ENCODE peak calls at places on chromosome 2, in seven cellular contexts. Q is OCI-LY7; O is GM23248; B is CD8-positive, alpha-beta memory T cell; M is colonic mucosa; V is heart right ventricle; E is stomach. T is an unnamed sample. For H3K4me1, the result is how much of the 10 kb centered on the place peaks cover.

GRCh38 chr2:191165190-191165643 is 14.4 kb upstream of the STAT4 start:
- DNase-seq in Q (peak), O (peak), B (peak), M (no peak), V (no peak), E (no peak), T (peak)

GRCh38 chr2:37648316-37649011 is 23.0 kb downstream of the CDC42EP3 start:
- DNase-seq in Q (peak), O (peak), B (peak), M (no peak), V (peak), E (peak), T (peak)

GRCh38 chr2:176652300-176653182 is 383.3 kb downstream of the MTX2 start:
- DNase-seq in Q (peak), O (peak), B (peak), M (peak), V (no peak), E (no peak), T (peak)

GRCh38 chr2:219733746-219734145 is 106.3 kb downstream of the SLC4A3 start:
- DNase-seq in Q (no peak), O (no peak), B (no peak), M (no peak), V (no peak), E (no peak), T (no peak)

GRCh38 chr2:85989288-85989865 is 100.6 kb upstream of the ST3GAL5 start:
- DNase-seq in Q (no peak), O (no peak), B (no peak), M (no peak), V (no peak), E (no peak), T (no peak)

GRCh38 chr2:96353032-96353561 is 17.5 kb downstream of the NCAPH start:
- DNase-seq in Q (no peak), O (peak), B (no peak), M (no peak), V (peak), E (no peak), T (no peak)

GRCh38 chr2:229485782-229486181 is 214.7 kb upstream of the PID1 start:
- DNase-seq in Q (no peak), O (no peak), B (no peak), M (no peak), V (no peak), E (no peak), T (no peak)

GRCh38 chr2:156334496-156335478 is 2.3 kb upstream of the NR4A2 start:
- DNase-seq in Q (peak), O (peak), B (peak), M (peak), V (peak), E (peak), T (peak)

GRCh38 chr2:61117534-61117933 is 44.5 kb upstream of the C2orf74 start:
- DNase-seq in Q (no peak), O (peak), B (no peak), M (no peak), V (no peak), E (no peak), T (no peak)

GRCh38 chr2:216486708-216487107 is 11.9 kb upstream of the RPL37A start:
- DNase-seq in Q (no peak), O (no peak), B (no peak), M (no peak), V (no peak), E (no peak), T (no peak)

GRCh38 chr2:236162031-236162803 is 6.0 kb downstream of the GBX2 start:
- DNase-seq in Q (no peak), O (no peak), B (no peak), M (no peak), V (no peak), E (no peak), T (no peak)

GRCh38 chr2:30105556-30105955 is 41.3 kb upstream of the YPEL5 start:
- DNase-seq in Q (no peak), O (peak), B (no peak), M (no peak), V (no peak), E (no peak), T (no peak)

DNA sequence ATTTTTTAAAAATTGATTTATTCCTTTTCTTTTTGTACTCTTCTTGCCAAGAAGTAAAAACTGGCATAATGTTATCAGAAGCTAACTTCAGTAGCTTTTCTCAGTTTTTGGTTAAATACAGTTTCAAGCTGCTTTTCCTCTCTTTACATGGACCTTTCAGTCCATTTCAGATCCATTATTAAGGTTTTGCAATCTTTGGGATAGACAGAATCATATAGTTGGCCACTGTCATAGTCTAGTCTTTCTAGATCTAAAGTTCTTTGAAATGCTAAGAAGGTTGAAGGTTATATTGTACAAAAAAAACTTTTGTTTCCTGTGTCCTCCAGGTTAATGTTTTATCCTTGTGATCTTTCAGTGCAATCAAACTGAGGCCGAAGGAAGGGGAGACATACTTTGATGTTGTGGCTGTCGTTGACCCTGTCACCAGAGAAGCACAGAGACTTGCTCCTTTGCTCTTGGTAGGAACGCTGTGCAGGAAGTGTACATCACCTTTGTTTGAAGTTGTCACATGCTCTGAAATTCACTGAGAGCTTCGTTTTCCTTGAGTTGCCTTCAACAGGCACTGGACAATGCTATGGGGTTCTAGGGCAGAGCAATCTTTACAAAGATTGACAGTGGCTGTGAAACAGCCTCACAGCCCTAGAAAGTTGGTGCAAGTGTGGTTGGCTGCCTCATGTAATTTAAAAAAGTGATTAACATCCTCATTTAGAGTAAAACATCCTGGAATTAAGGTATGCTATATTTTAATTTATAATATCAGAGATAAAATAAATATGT is 79.1 kb downstream of the UGGT1 start:
- DNase-seq in Q (no peak), O (no peak), B (no peak), M (no peak), V (no peak), E (no peak), T (no peak)
- H3K4me1 ChIP-seq in Q (under half), O (under half), B (under half), M (under half), V (under half), E (under half), T (under half)

DNA sequence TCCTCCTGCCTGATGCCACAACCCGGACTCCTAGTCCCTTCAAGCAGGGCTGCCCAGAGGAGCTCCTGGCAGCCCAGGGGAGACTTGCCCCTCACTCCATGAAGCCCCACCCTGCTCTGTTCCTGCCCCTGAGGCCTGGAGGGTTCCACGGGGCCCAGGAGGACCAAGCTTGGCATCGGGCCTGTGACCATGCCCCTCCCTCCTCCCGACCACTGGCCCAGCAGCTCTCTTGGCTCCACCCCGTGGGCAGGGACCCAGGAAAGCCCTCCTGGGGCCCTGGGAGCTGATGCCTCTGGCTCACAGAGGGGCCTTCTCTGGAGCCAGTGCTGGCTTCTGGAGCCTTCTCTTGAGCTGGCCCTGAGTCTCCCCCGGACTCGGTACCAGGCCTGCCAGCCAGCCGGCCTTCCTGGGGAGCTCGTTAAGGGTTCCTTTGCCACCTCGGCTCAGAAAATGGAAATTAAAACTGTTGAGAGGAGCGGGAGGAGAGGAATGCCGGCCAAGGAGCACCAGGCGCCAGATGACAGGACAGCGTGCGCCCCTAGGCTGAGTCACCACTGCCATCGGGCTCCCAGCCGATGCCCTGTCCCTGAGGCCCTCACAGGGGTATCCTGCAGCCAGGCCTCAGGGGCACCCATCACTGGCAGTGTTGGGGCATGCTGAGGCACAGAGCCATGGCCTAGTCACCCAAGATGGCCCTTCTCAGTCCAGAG is 40.6 kb upstream of the SNED1 start:
- DNase-seq in Q (no peak), O (peak), B (no peak), M (peak), V (no peak), E (peak), T (no peak)
- H3K4me1 ChIP-seq in Q (under half), O (under half), B (under half), M (under half), V (under half), E (under half), T (under half)

GRCh38 chr2:160224507-160224906 is 24.4 kb upstream of the ITGB6 start:
- DNase-seq in Q (no peak), O (peak), B (no peak), M (no peak), V (no peak), E (no peak), T (no peak)
- H3K4me1 ChIP-seq in Q (under half), O (half or more), B (under half), M (under half), V (under half), E (half or more), T (under half)

DNA sequence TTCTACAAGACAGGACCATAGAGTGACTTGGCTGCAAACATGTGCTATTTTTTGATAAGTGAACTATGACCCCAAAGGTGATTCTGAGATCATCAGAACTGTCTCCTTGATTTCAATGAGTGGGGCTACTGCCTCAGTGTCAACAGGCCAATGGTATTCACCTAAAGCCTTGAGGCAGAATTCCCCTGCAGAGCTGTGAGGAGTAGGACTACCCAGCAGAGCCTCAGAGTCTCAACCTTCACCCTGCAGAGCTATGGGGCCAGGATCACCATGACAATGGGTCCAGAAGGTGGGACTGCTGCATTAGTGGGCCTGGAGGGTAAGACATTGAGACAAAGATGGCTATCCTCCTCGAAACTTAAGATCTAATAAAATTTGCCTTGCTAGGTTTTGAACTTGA is 1668.2 kb upstream of the SLC39A10 start:
- DNase-seq in Q (no peak), O (no peak), B (no peak), M (no peak), V (no peak), E (no peak), T (no peak)
- H3K4me1 ChIP-seq in Q (under half), O (under half), B (under half), M (under half), V (under half), E (under half), T (under half)

DNA sequence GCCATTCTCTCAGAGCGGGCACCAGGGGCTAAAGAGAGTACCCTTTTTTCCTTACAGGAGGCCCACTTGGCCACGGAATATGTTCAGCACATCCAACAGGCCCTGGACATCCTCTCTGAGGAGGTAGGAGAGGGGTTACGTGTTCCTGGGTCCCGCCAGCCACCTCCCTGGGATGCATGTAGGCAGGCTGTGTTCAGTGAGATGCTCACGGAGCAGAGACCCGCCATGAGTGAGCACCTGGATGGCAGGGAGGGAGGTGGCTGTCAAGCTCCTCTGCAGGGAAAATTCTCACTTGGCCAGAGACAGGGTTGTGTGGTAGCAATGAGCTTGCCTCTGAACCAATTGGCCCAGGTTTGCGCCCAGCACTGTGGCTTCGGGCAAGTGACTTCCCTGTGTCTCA is 123.1 kb upstream of the PPP1CB start:
- DNase-seq in Q (no peak), O (no peak), B (no peak), M (no peak), V (no peak), E (no peak), T (no peak)
- H3K4me1 ChIP-seq in Q (under half), O (under half), B (under half), M (under half), V (under half), E (half or more), T (under half)

GRCh38 chr2:10357193-10357592 is 54.5 kb downstream of the HPCAL1 start:
- DNase-seq in Q (no peak), O (no peak), B (no peak), M (no peak), V (no peak), E (no peak), T (no peak)

GRCh38 chr2:10357770-10358169 is 55.1 kb downstream of the HPCAL1 start:
- DNase-seq in Q (no peak), O (no peak), B (no peak), M (no peak), V (no peak), E (no peak), T (no peak)

GRCh38 chr2:10354399-10354798 is 51.7 kb downstream of the HPCAL1 start:
- DNase-seq in Q (no peak), O (no peak), B (no peak), M (no peak), V (no peak), E (no peak), T (no peak)

GRCh38 chr2:10355471-10356458 is 53.1 kb downstream of the HPCAL1 start:
- DNase-seq in Q (no peak), O (no peak), B (no peak), M (no peak), V (no peak), E (no peak), T (no peak)

GRCh38 chr2:10356459-10356851 is 53.8 kb downstream of the HPCAL1 start:
- DNase-seq in Q (no peak), O (no peak), B (no peak), M (no peak), V (no peak), E (no peak), T (no peak)
- H3K4me1 ChIP-seq in Q (under half), O (under half), B (under half), M (under half), V (under half), E (under half), T (under half)

GRCh38 chr2:224584111-224584764 is 925 bp downstream of the CUL3 start:
- DNase-seq in Q (peak), O (peak), B (no peak), M (peak), V (peak), E (peak), T (peak)

GRCh38 chr2:224584768-224585204 is 377 bp downstream of the CUL3 start:
- DNase-seq in Q (peak), O (peak), B (peak), M (peak), V (peak), E (peak), T (peak)

GRCh38 chr2:224580248-224580647 is 4.9 kb downstream of the CUL3 start:
- DNase-seq in Q (no peak), O (no peak), B (no peak), M (no peak), V (no peak), E (no peak), T (no peak)

GRCh38 chr2:224586127-224586702 is 1.1 kb upstream of the CUL3 start:
- DNase-seq in Q (peak), O (no peak), B (no peak), M (no peak), V (no peak), E (no peak), T (no peak)

GRCh38 chr2:224585205-224586088 is at the start of gene CUL3:
- DNase-seq in Q (peak), O (peak), B (peak), M (peak), V (peak), E (peak), T (peak)
- H3K4me1 ChIP-seq in Q (half or more), O (under half), B (under half), M (under half), V (under half), E (under half), T (under half)

GRCh38 chr2:150296795-150297546 is 190.5 kb downstream of the RND3 start:
- DNase-seq in Q (no peak), O (peak), B (no peak), M (no peak), V (no peak), E (no peak), T (no peak)

GRCh38 chr2:150292192-150292591 is 195.3 kb downstream of the RND3 start:
- DNase-seq in Q (no peak), O (no peak), B (no peak), M (no peak), V (no peak), E (no peak), T (no peak)

GRCh38 chr2:150293771-150294170 is 193.7 kb downstream of the RND3 start:
- DNase-seq in Q (no peak), O (no peak), B (no peak), M (no peak), V (no peak), E (no peak), T (no peak)

GRCh38 chr2:150295544-150295943 is 191.9 kb downstream of the RND3 start:
- DNase-seq in Q (no peak), O (no peak), B (no peak), M (no peak), V (no peak), E (no peak), T (no peak)

DNA sequence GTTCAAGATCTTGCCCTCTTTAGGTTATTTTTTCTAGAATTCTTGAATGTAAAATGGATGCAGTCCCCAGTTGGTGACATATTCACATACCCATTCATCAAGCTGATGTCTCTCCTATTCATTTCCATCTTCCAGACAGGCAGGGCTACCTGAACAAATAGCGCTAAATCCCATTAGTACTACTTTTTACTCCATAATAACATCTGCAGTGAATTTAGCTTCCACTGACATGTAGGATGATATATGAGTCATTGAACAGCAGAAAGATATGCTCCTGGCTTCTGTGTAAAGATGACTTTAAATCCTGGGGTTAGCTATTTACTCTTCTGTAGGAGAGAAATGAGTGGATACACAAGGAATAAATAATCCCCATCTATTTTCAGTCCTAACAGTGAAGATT is 194.7 kb downstream of the RND3 start:
- DNase-seq in Q (no peak), O (peak), B (no peak), M (no peak), V (no peak), E (no peak), T (no peak)
- H3K4me1 ChIP-seq in Q (under half), O (under half), B (under half), M (under half), V (under half), E (under half), T (under half)

T was measured in CD4-positive, alpha-beta memory T cell.